ENCODE peak calls at places on chromosome 9, in eight cellular contexts. One of them, this sample, is unnamed. For H3K36me3, the result is how much of the 10 kb centered on the place peaks cover.

GRCh38 chr9:105293408-105293807 is 49.0 kb downstream of the SLC44A1 start:
- DNase-seq in heart left ventricle: no peak
- DNase-seq in pancreas: no peak
- DNase-seq in keratinocyte: no peak
- DNase-seq in lung: no peak
- DNase-seq in gastrocnemius medialis: no peak
- DNase-seq in left lung: no peak
- DNase-seq in adrenal gland: no peak
- DNase-seq in this sample: no peak

GRCh38 chr9:129496187-129497063 is 124.5 kb downstream of the C9orf50 start:
- DNase-seq in heart left ventricle: peak
- DNase-seq in pancreas: peak
- DNase-seq in keratinocyte: no peak
- DNase-seq in lung: peak
- DNase-seq in gastrocnemius medialis: peak
- DNase-seq in left lung: peak
- DNase-seq in adrenal gland: peak
- DNase-seq in this sample: peak

GRCh38 chr9:23822331-23823169 is 3.5 kb downstream of the ELAVL2 start:
- DNase-seq in heart left ventricle: no peak
- DNase-seq in pancreas: no peak
- DNase-seq in keratinocyte: no peak
- DNase-seq in lung: no peak
- DNase-seq in gastrocnemius medialis: no peak
- DNase-seq in left lung: peak
- DNase-seq in adrenal gland: no peak
- DNase-seq in this sample: no peak

GRCh38 chr9:87125819-87126218 is 178.5 kb upstream of the GAS1 start:
- DNase-seq in heart left ventricle: no peak
- DNase-seq in pancreas: no peak
- DNase-seq in keratinocyte: no peak
- DNase-seq in lung: no peak
- DNase-seq in gastrocnemius medialis: no peak
- DNase-seq in left lung: no peak
- DNase-seq in adrenal gland: no peak
- DNase-seq in this sample: no peak

GRCh38 chr9:135554718-135555117 is 6.8 kb upstream of the PAEP start:
- DNase-seq in heart left ventricle: no peak
- DNase-seq in pancreas: no peak
- DNase-seq in keratinocyte: no peak
- DNase-seq in lung: no peak
- DNase-seq in gastrocnemius medialis: no peak
- DNase-seq in left lung: no peak
- DNase-seq in adrenal gland: no peak
- DNase-seq in this sample: no peak

GRCh38 chr9:129667850-129668249 is 2.4 kb downstream of the PRRX2 start:
- DNase-seq in heart left ventricle: no peak
- DNase-seq in pancreas: no peak
- DNase-seq in keratinocyte: no peak
- DNase-seq in lung: no peak
- DNase-seq in gastrocnemius medialis: no peak
- DNase-seq in left lung: no peak
- DNase-seq in adrenal gland: no peak
- DNase-seq in this sample: no peak

GRCh38 chr9:118455781-118456180 is 751.6 kb downstream of the TLR4 start:
- DNase-seq in heart left ventricle: no peak
- DNase-seq in pancreas: no peak
- DNase-seq in keratinocyte: no peak
- DNase-seq in lung: no peak
- DNase-seq in gastrocnemius medialis: no peak
- DNase-seq in left lung: no peak
- DNase-seq in adrenal gland: no peak
- DNase-seq in this sample: no peak

GRCh38 chr9:111937301-111937700 is 40.7 kb downstream of the UGCG start:
- DNase-seq in heart left ventricle: no peak
- DNase-seq in pancreas: no peak
- DNase-seq in keratinocyte: no peak
- DNase-seq in lung: no peak
- DNase-seq in gastrocnemius medialis: no peak
- DNase-seq in left lung: no peak
- DNase-seq in adrenal gland: no peak
- DNase-seq in this sample: no peak

GRCh38 chr9:87343816-87344438 is 153.7 kb upstream of the DAPK1 start:
- DNase-seq in heart left ventricle: no peak
- DNase-seq in pancreas: no peak
- DNase-seq in keratinocyte: peak
- DNase-seq in lung: no peak
- DNase-seq in gastrocnemius medialis: no peak
- DNase-seq in left lung: no peak
- DNase-seq in adrenal gland: no peak
- DNase-seq in this sample: no peak

GRCh38 chr9:98314381-98315066 is 59.1 kb upstream of the TBC1D2 start:
- DNase-seq in heart left ventricle: no peak
- DNase-seq in pancreas: no peak
- DNase-seq in keratinocyte: no peak
- DNase-seq in lung: peak
- DNase-seq in gastrocnemius medialis: no peak
- DNase-seq in left lung: no peak
- DNase-seq in adrenal gland: no peak
- DNase-seq in this sample: no peak

GRCh38 chr9:110638381-110638954 is 30.1 kb upstream of the MUSK start:
- DNase-seq in heart left ventricle: no peak
- DNase-seq in pancreas: no peak
- DNase-seq in keratinocyte: no peak
- DNase-seq in lung: no peak
- DNase-seq in gastrocnemius medialis: no peak
- DNase-seq in left lung: no peak
- DNase-seq in adrenal gland: no peak
- DNase-seq in this sample: no peak

GRCh38 chr9:114266969-114267368 is 55.9 kb upstream of the ORM1 start:
- DNase-seq in heart left ventricle: no peak
- DNase-seq in pancreas: no peak
- DNase-seq in keratinocyte: no peak
- DNase-seq in lung: no peak
- DNase-seq in gastrocnemius medialis: no peak
- DNase-seq in left lung: no peak
- DNase-seq in adrenal gland: no peak
- DNase-seq in this sample: no peak

GRCh38 chr9:86303316-86303975 is 21.1 kb upstream of the ISCA1 start:
- DNase-seq in heart left ventricle: no peak
- DNase-seq in pancreas: no peak
- DNase-seq in keratinocyte: no peak
- DNase-seq in lung: no peak
- DNase-seq in gastrocnemius medialis: no peak
- DNase-seq in left lung: no peak
- DNase-seq in adrenal gland: no peak
- DNase-seq in this sample: no peak

GRCh38 chr9:134338394-134339182 is 12.3 kb downstream of the RXRA start:
- DNase-seq in heart left ventricle: no peak
- DNase-seq in pancreas: no peak
- DNase-seq in keratinocyte: no peak
- DNase-seq in lung: no peak
- DNase-seq in gastrocnemius medialis: no peak
- DNase-seq in left lung: no peak
- DNase-seq in adrenal gland: no peak
- DNase-seq in this sample: no peak

GRCh38 chr9:134336174-134336705 is 10.0 kb downstream of the RXRA start:
- DNase-seq in heart left ventricle: no peak
- DNase-seq in pancreas: no peak
- DNase-seq in keratinocyte: no peak
- DNase-seq in lung: no peak
- DNase-seq in gastrocnemius medialis: no peak
- DNase-seq in left lung: no peak
- DNase-seq in adrenal gland: no peak
- DNase-seq in this sample: no peak

GRCh38 chr9:134339183-134339806 is 13.0 kb downstream of the RXRA start:
- DNase-seq in heart left ventricle: no peak
- DNase-seq in pancreas: no peak
- DNase-seq in keratinocyte: no peak
- DNase-seq in lung: no peak
- DNase-seq in gastrocnemius medialis: no peak
- DNase-seq in left lung: no peak
- DNase-seq in adrenal gland: no peak
- DNase-seq in this sample: no peak

GRCh38 chr9:134336924-134337323 is 10.7 kb downstream of the RXRA start:
- DNase-seq in heart left ventricle: no peak
- DNase-seq in pancreas: no peak
- DNase-seq in keratinocyte: no peak
- DNase-seq in lung: no peak
- DNase-seq in gastrocnemius medialis: no peak
- DNase-seq in left lung: no peak
- DNase-seq in adrenal gland: no peak
- DNase-seq in this sample: no peak

DNA sequence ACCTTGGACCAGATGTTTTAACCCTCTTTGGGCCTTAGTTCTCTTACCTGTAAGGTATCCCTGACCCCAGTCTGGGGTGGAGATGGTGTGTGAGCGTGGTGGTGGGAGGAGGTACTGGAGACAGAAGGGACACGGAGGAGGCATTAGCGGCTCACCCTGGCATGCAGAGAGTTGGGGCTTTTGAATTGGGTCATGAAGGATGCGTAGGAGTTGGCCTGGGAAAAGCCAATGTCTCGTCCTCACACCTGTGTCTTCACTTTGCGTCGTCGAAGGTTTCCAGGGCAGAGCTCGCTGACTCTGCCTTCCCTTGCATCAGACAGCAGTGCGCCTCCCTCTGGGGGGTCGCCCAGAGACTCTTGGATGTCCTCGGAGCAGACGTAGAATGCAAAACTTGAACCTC is 11.2 kb downstream of the RXRA start:
- DNase-seq in heart left ventricle: no peak
- DNase-seq in pancreas: no peak
- DNase-seq in keratinocyte: no peak
- DNase-seq in lung: no peak
- DNase-seq in gastrocnemius medialis: no peak
- DNase-seq in left lung: no peak
- DNase-seq in adrenal gland: no peak
- DNase-seq in this sample: no peak
- H3K4me3 ChIP-seq in heart left ventricle: no peak
- H3K4me3 ChIP-seq in pancreas: no peak
- H3K4me3 ChIP-seq in keratinocyte: no peak
- H3K4me3 ChIP-seq in lung: no peak
- H3K4me3 ChIP-seq in gastrocnemius medialis: no peak
- H3K4me3 ChIP-seq in left lung: no peak
- H3K4me3 ChIP-seq in adrenal gland: no peak
- H3K4me3 ChIP-seq in this sample: no peak

GRCh38 chr9:21560281-21560745 is 78.2 kb upstream of the IFNE start:
- DNase-seq in heart left ventricle: no peak
- DNase-seq in pancreas: no peak
- DNase-seq in keratinocyte: no peak
- DNase-seq in lung: no peak
- DNase-seq in gastrocnemius medialis: no peak
- DNase-seq in left lung: no peak
- DNase-seq in adrenal gland: no peak
- DNase-seq in this sample: no peak

GRCh38 chr9:21558627-21559401 is 76.7 kb upstream of the IFNE start:
- DNase-seq in heart left ventricle: no peak
- DNase-seq in pancreas: no peak
- DNase-seq in keratinocyte: no peak
- DNase-seq in lung: no peak
- DNase-seq in gastrocnemius medialis: no peak
- DNase-seq in left lung: no peak
- DNase-seq in adrenal gland: no peak
- DNase-seq in this sample: no peak

GRCh38 chr9:21561502-21561901 is 79.4 kb upstream of the IFNE start:
- DNase-seq in heart left ventricle: no peak
- DNase-seq in pancreas: no peak
- DNase-seq in keratinocyte: no peak
- DNase-seq in lung: no peak
- DNase-seq in gastrocnemius medialis: no peak
- DNase-seq in left lung: no peak
- DNase-seq in adrenal gland: no peak
- DNase-seq in this sample: no peak

GRCh38 chr9:21558079-21558478 is 76.0 kb upstream of the IFNE start:
- DNase-seq in heart left ventricle: no peak
- DNase-seq in pancreas: no peak
- DNase-seq in keratinocyte: no peak
- DNase-seq in lung: no peak
- DNase-seq in gastrocnemius medialis: no peak
- DNase-seq in left lung: no peak
- DNase-seq in adrenal gland: no peak
- DNase-seq in this sample: no peak

DNA sequence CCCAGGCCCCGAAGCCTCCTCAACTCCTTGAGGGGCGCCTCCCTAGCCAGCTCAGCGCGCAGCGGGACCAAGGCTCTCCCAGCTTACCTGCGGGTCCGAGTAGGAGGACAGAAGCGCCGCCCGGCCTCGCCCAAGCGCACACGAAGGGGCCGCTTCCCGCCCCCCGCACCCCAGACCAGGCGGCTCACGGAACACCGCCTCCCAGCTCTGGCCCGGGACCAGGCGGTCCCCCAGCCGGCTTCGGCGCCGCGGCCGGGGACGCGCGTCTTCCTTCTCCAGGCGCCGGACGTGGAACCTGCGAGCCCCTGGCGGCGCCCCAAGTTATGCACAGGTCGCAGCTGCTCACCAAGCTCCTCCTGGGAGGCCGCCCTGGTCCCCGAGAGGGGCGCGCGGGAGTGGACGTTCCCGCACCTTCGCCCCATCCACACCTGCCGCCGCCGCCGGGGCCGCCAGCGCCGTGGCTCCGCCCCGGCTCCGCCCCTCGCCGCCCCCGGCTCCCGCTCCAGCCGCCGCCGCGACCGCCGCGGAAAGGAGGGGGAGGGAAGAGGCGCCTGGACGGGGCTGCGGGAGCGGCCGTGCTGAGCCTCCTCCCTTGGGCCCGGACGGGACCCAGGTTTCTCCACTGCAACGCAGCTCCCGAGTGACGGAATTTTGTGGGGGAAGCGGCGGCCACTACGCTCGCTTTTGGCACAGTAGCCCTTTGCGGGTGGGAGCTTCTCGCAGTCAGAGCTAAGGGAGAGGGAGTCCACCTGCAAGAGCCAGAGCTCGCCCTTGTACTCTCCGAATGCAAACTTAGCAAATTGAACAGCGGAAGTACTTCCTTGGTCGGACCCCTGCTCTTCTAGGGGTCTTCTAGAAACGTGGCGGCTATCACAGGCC is 77.5 kb upstream of the IFNE start:
- DNase-seq in heart left ventricle: no peak
- DNase-seq in pancreas: peak
- DNase-seq in keratinocyte: no peak
- DNase-seq in lung: no peak
- DNase-seq in gastrocnemius medialis: no peak
- DNase-seq in left lung: peak
- DNase-seq in adrenal gland: no peak
- DNase-seq in this sample: no peak
- TF ChIP-seq CTCF in heart left ventricle: no peak
- TF ChIP-seq CTCF in pancreas: no peak
- TF ChIP-seq CTCF in keratinocyte: no peak
- TF ChIP-seq CTCF in lung: no peak
- TF ChIP-seq CTCF in gastrocnemius medialis: no peak
- TF ChIP-seq CTCF in left lung: no peak
- TF ChIP-seq CTCF in adrenal gland: no peak
- TF ChIP-seq CTCF in this sample: no peak

GRCh38 chr9:3807601-3808000 is 281.8 kb upstream of the RFX3 start:
- DNase-seq in heart left ventricle: no peak
- DNase-seq in pancreas: no peak
- DNase-seq in keratinocyte: no peak
- DNase-seq in lung: no peak
- DNase-seq in gastrocnemius medialis: no peak
- DNase-seq in left lung: no peak
- DNase-seq in adrenal gland: no peak
- DNase-seq in this sample: no peak
- H3K36me3 ChIP-seq in heart left ventricle: under half
- H3K36me3 ChIP-seq in pancreas: under half
- H3K36me3 ChIP-seq in keratinocyte: under half
- H3K36me3 ChIP-seq in lung: under half
- H3K36me3 ChIP-seq in gastrocnemius medialis: under half
- H3K36me3 ChIP-seq in left lung: under half
- H3K36me3 ChIP-seq in adrenal gland: under half
- H3K36me3 ChIP-seq in this sample: under half

GRCh38 chr9:100473271-100474081 is 527 bp downstream of the TMEFF1 start:
- DNase-seq in heart left ventricle: peak
- DNase-seq in pancreas: peak
- DNase-seq in keratinocyte: no peak
- DNase-seq in lung: no peak
- DNase-seq in gastrocnemius medialis: no peak
- DNase-seq in left lung: peak
- DNase-seq in adrenal gland: peak
- DNase-seq in this sample: no peak
- H3K4me3 ChIP-seq in heart left ventricle: peak
- H3K4me3 ChIP-seq in pancreas: peak
- H3K4me3 ChIP-seq in keratinocyte: peak
- H3K4me3 ChIP-seq in lung: peak
- H3K4me3 ChIP-seq in gastrocnemius medialis: peak
- H3K4me3 ChIP-seq in left lung: peak
- H3K4me3 ChIP-seq in adrenal gland: peak
- H3K4me3 ChIP-seq in this sample: peak